ENCODE peak calls at places on chromosomes 4 and X, in six cellular contexts. One of them, this sample, is unnamed. For H3K4me1, the result is how much of the 10 kb centered on the place peaks cover.

GRCh38 chr4:41573458-41574129 is 35.6 kb downstream of the LIMCH1 start:
- DNase-seq in upper lobe of right lung: no peak
- DNase-seq in osteoblast: no peak
- DNase-seq in A673: no peak
- DNase-seq in MM.1S: no peak
- DNase-seq in iPS DF 6.9: no peak
- DNase-seq in this sample: no peak

GRCh38 chr4:47372561-47372960 is 90.9 kb downstream of the COMMD8 start:
- DNase-seq in upper lobe of right lung: no peak
- DNase-seq in osteoblast: no peak
- DNase-seq in A673: no peak
- DNase-seq in MM.1S: no peak
- DNase-seq in iPS DF 6.9: no peak
- DNase-seq in this sample: no peak

GRCh38 chr4:151407466-151408379 is 1.3 kb upstream of the FHIP1A start:
- DNase-seq in upper lobe of right lung: peak
- DNase-seq in osteoblast: peak
- DNase-seq in A673: no peak
- DNase-seq in MM.1S: peak
- DNase-seq in iPS DF 6.9: no peak
- DNase-seq in this sample: peak

GRCh38 chr4:159363376-159363775 is 260.5 kb downstream of the RAPGEF2 start:
- DNase-seq in upper lobe of right lung: no peak
- DNase-seq in osteoblast: no peak
- DNase-seq in A673: no peak
- DNase-seq in MM.1S: no peak
- DNase-seq in iPS DF 6.9: no peak
- DNase-seq in this sample: no peak

GRCh38 chr4:1062419-1062818 is 50.9 kb downstream of the RNF212 start:
- DNase-seq in upper lobe of right lung: no peak
- DNase-seq in osteoblast: no peak
- DNase-seq in A673: no peak
- DNase-seq in MM.1S: no peak
- DNase-seq in iPS DF 6.9: no peak
- DNase-seq in this sample: no peak

GRCh38 chr4:142707397-142707796 is 138.7 kb downstream of the INPP4B start:
- DNase-seq in upper lobe of right lung: no peak
- DNase-seq in osteoblast: no peak
- DNase-seq in A673: no peak
- DNase-seq in MM.1S: no peak
- DNase-seq in iPS DF 6.9: no peak
- DNase-seq in this sample: no peak

GRCh38 chr4:158825443-158826036 is 56.7 kb downstream of the FNIP2 start:
- DNase-seq in upper lobe of right lung: no peak
- DNase-seq in osteoblast: no peak
- DNase-seq in A673: no peak
- DNase-seq in MM.1S: no peak
- DNase-seq in iPS DF 6.9: no peak
- DNase-seq in this sample: no peak

GRCh38 chr4:91147067-91147466 is 1019.9 kb downstream of the CCSER1 start:
- DNase-seq in upper lobe of right lung: no peak
- DNase-seq in osteoblast: no peak
- DNase-seq in A673: no peak
- DNase-seq in MM.1S: no peak
- DNase-seq in iPS DF 6.9: no peak
- DNase-seq in this sample: no peak

GRCh38 chrX:140360284-140360683 is 144.6 kb downstream of the SOX3 start:
- DNase-seq in upper lobe of right lung: no peak
- DNase-seq in osteoblast: no peak
- DNase-seq in A673: no peak
- DNase-seq in MM.1S: no peak
- DNase-seq in iPS DF 6.9: no peak
- DNase-seq in this sample: no peak

GRCh38 chrX:119669424-119670037 is 23.4 kb downstream of the SEPTIN6 start:
- DNase-seq in upper lobe of right lung: no peak
- DNase-seq in osteoblast: peak
- DNase-seq in A673: no peak
- DNase-seq in MM.1S: no peak
- DNase-seq in iPS DF 6.9: no peak
- DNase-seq in this sample: no peak

GRCh38 chr4:105619193-105619931 is 66.9 kb downstream of the ARHGEF38 start:
- DNase-seq in upper lobe of right lung: peak
- DNase-seq in osteoblast: no peak
- DNase-seq in A673: no peak
- DNase-seq in MM.1S: no peak
- DNase-seq in iPS DF 6.9: no peak
- DNase-seq in this sample: no peak

GRCh38 chrX:124925681-124926080 is 394.0 kb upstream of the TEX13C start:
- DNase-seq in upper lobe of right lung: no peak
- DNase-seq in osteoblast: no peak
- DNase-seq in A673: no peak
- DNase-seq in MM.1S: no peak
- DNase-seq in iPS DF 6.9: no peak
- DNase-seq in this sample: no peak

GRCh38 chrX:110944793-110945466 is 149.3 kb upstream of the CHRDL1 start:
- DNase-seq in upper lobe of right lung: no peak
- DNase-seq in osteoblast: no peak
- DNase-seq in A673: no peak
- DNase-seq in MM.1S: no peak
- DNase-seq in iPS DF 6.9: no peak
- DNase-seq in this sample: no peak

GRCh38 chrX:146581981-146582712 is 227.4 kb upstream of the CXorf51B start:
- DNase-seq in upper lobe of right lung: no peak
- DNase-seq in osteoblast: peak
- DNase-seq in A673: no peak
- DNase-seq in MM.1S: no peak
- DNase-seq in iPS DF 6.9: no peak
- DNase-seq in this sample: no peak

GRCh38 chr4:57378766-57379165 is 268.6 kb upstream of the IGFBP7 start:
- DNase-seq in upper lobe of right lung: no peak
- DNase-seq in osteoblast: no peak
- DNase-seq in A673: no peak
- DNase-seq in MM.1S: no peak
- DNase-seq in iPS DF 6.9: no peak
- DNase-seq in this sample: no peak

GRCh38 chr4:3213101-3213416 is 35.9 kb upstream of the MSANTD1 start:
- DNase-seq in upper lobe of right lung: no peak
- DNase-seq in osteoblast: no peak
- DNase-seq in A673: no peak
- DNase-seq in MM.1S: no peak
- DNase-seq in iPS DF 6.9: no peak
- DNase-seq in this sample: no peak

GRCh38 chr4:20847124-20847747 is 147.0 kb downstream of the PACRGL start:
- DNase-seq in upper lobe of right lung: no peak
- DNase-seq in osteoblast: no peak
- DNase-seq in A673: no peak
- DNase-seq in MM.1S: no peak
- DNase-seq in iPS DF 6.9: no peak
- DNase-seq in this sample: no peak

GRCh38 chr4:162872001-162872400 is 294.7 kb downstream of the NAF1 start:
- DNase-seq in upper lobe of right lung: no peak
- DNase-seq in osteoblast: no peak
- DNase-seq in A673: no peak
- DNase-seq in MM.1S: no peak
- DNase-seq in iPS DF 6.9: no peak
- DNase-seq in this sample: no peak

GRCh38 chr4:159608434-159608833 is 505.6 kb downstream of the RAPGEF2 start:
- DNase-seq in upper lobe of right lung: no peak
- DNase-seq in osteoblast: no peak
- DNase-seq in A673: peak
- DNase-seq in MM.1S: no peak
- DNase-seq in iPS DF 6.9: no peak
- DNase-seq in this sample: no peak

GRCh38 chr4:28772066-28772465 is 1911.4 kb downstream of the STIM2 start:
- DNase-seq in upper lobe of right lung: no peak
- DNase-seq in osteoblast: peak
- DNase-seq in A673: peak
- DNase-seq in MM.1S: no peak
- DNase-seq in iPS DF 6.9: no peak
- DNase-seq in this sample: no peak

GRCh38 chrX:53266914-53267313 is 14.5 kb downstream of the IQSEC2 start:
- DNase-seq in upper lobe of right lung: no peak
- DNase-seq in osteoblast: no peak
- DNase-seq in A673: no peak
- DNase-seq in MM.1S: no peak
- DNase-seq in iPS DF 6.9: no peak
- DNase-seq in this sample: no peak

GRCh38 chr4:123037809-123038208 is 115.4 kb upstream of the NUDT6 start:
- DNase-seq in upper lobe of right lung: no peak
- DNase-seq in osteoblast: peak
- DNase-seq in A673: no peak
- DNase-seq in MM.1S: no peak
- DNase-seq in iPS DF 6.9: no peak
- DNase-seq in this sample: no peak

GRCh38 chr4:103091601-103092223 is 7.9 kb downstream of the BDH2 start:
- DNase-seq in upper lobe of right lung: no peak
- DNase-seq in osteoblast: no peak
- DNase-seq in A673: peak
- DNase-seq in MM.1S: peak
- DNase-seq in iPS DF 6.9: peak
- DNase-seq in this sample: peak

GRCh38 chr4:139672732-139673131 is 7.1 kb downstream of the MGST2 start:
- DNase-seq in upper lobe of right lung: no peak
- DNase-seq in osteoblast: no peak
- DNase-seq in A673: no peak
- DNase-seq in MM.1S: no peak
- DNase-seq in iPS DF 6.9: no peak
- DNase-seq in this sample: no peak

GRCh38 chr4:112652216-112652615 is 15.3 kb downstream of the LARP7 start:
- DNase-seq in upper lobe of right lung: no peak
- DNase-seq in osteoblast: no peak
- DNase-seq in A673: no peak
- DNase-seq in MM.1S: no peak
- DNase-seq in iPS DF 6.9: peak
- DNase-seq in this sample: no peak

GRCh38 chr4:78776031-78776728 is at the start of gene BMP2K:
- DNase-seq in upper lobe of right lung: peak
- DNase-seq in osteoblast: peak
- DNase-seq in A673: peak
- DNase-seq in MM.1S: peak
- DNase-seq in iPS DF 6.9: no peak
- DNase-seq in this sample: peak

GRCh38 chr4:7199129-7199725 is 6.9 kb downstream of the SORCS2 start:
- DNase-seq in upper lobe of right lung: peak
- DNase-seq in osteoblast: no peak
- DNase-seq in A673: no peak
- DNase-seq in MM.1S: no peak
- DNase-seq in iPS DF 6.9: no peak
- DNase-seq in this sample: no peak

GRCh38 chrX:107025538-107025937 is 25.5 kb upstream of the MORC4 start:
- DNase-seq in upper lobe of right lung: no peak
- DNase-seq in osteoblast: no peak
- DNase-seq in A673: peak
- DNase-seq in MM.1S: peak
- DNase-seq in iPS DF 6.9: peak
- DNase-seq in this sample: peak

GRCh38 chr4:22237155-22237751 is 278.6 kb downstream of the ADGRA3 start:
- DNase-seq in upper lobe of right lung: peak
- DNase-seq in osteoblast: no peak
- DNase-seq in A673: peak
- DNase-seq in MM.1S: peak
- DNase-seq in iPS DF 6.9: peak
- DNase-seq in this sample: no peak

GRCh38 chrX:46961574-46962279 is 49.5 kb downstream of the JADE3 start:
- DNase-seq in upper lobe of right lung: no peak
- DNase-seq in osteoblast: no peak
- DNase-seq in A673: no peak
- DNase-seq in MM.1S: no peak
- DNase-seq in iPS DF 6.9: no peak
- DNase-seq in this sample: no peak

DNA sequence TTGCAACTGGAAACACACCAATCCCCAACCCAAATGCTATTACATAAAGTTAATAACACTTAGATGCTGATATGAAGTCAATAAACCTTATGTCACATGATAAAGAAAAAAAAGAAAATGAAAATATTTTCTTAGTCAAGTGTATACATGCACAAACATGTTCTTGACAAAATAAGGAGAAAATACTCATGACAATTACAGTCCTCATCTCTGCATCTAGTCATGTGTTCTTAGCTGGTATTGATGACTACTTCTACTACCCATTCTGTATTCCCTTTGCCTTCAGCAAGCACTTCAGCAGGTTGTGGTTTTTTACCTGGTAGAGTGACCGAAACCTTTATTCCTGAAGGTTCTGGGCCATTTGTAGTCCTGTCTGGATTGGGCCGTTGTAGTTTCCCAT is 24.9 kb downstream of the CXCL8 start:
- DNase-seq in upper lobe of right lung: no peak
- DNase-seq in osteoblast: no peak
- DNase-seq in A673: no peak
- DNase-seq in MM.1S: no peak
- DNase-seq in iPS DF 6.9: no peak
- DNase-seq in this sample: no peak
- H3K27ac ChIP-seq in upper lobe of right lung: no peak
- H3K27ac ChIP-seq in osteoblast: no peak
- H3K27ac ChIP-seq in A673: no peak
- H3K27ac ChIP-seq in MM.1S: no peak
- H3K27ac ChIP-seq in iPS DF 6.9: no peak
- H3K27ac ChIP-seq in this sample: no peak

GRCh38 chr4:48436318-48436717 is 46.8 kb upstream of the SLC10A4 start:
- DNase-seq in upper lobe of right lung: no peak
- DNase-seq in osteoblast: no peak
- DNase-seq in A673: no peak
- DNase-seq in MM.1S: no peak
- DNase-seq in iPS DF 6.9: no peak
- DNase-seq in this sample: no peak
- H3K4me1 ChIP-seq in upper lobe of right lung: under half
- H3K4me1 ChIP-seq in osteoblast: under half
- H3K4me1 ChIP-seq in A673: under half
- H3K4me1 ChIP-seq in MM.1S: under half
- H3K4me1 ChIP-seq in iPS DF 6.9: under half
- H3K4me1 ChIP-seq in this sample: under half

GRCh38 chr4:26937136-26937535 is 76.5 kb downstream of the STIM2 start:
- DNase-seq in upper lobe of right lung: no peak
- DNase-seq in osteoblast: no peak
- DNase-seq in A673: no peak
- DNase-seq in MM.1S: no peak
- DNase-seq in iPS DF 6.9: no peak
- DNase-seq in this sample: no peak
- H3K27ac ChIP-seq in upper lobe of right lung: no peak
- H3K27ac ChIP-seq in osteoblast: no peak
- H3K27ac ChIP-seq in A673: no peak
- H3K27ac ChIP-seq in MM.1S: no peak
- H3K27ac ChIP-seq in iPS DF 6.9: no peak
- H3K27ac ChIP-seq in this sample: no peak

GRCh38 chr4:150135134-150135773 is 57.0 kb downstream of the DCLK2 start:
- DNase-seq in upper lobe of right lung: no peak
- DNase-seq in osteoblast: no peak
- DNase-seq in A673: no peak
- DNase-seq in MM.1S: peak
- DNase-seq in iPS DF 6.9: no peak
- DNase-seq in this sample: no peak
- H3K4me1 ChIP-seq in upper lobe of right lung: under half
- H3K4me1 ChIP-seq in osteoblast: under half
- H3K4me1 ChIP-seq in A673: under half
- H3K4me1 ChIP-seq in MM.1S: under half
- H3K4me1 ChIP-seq in iPS DF 6.9: under half
- H3K4me1 ChIP-seq in this sample: under half